ENCODE peak calls at places on chromosomes 5 and 9, in five cellular contexts. M is breast epithelium, O is stomach, R is tibial nerve, G is tibial artery. Y is an unnamed sample. For H3K4me1, the result is how much of the 10 kb centered on the place peaks cover.

GRCh38 chr9:36398745-36399144 is 1.3 kb downstream of the RNF38 start:
- DNase-seq in O (no peak), G (no peak), M (no peak), R (no peak), Y (no peak)

GRCh38 chr9:2479056-2479565 is 142.5 kb upstream of the VLDLR start:
- DNase-seq in M (no peak), O (no peak), G (no peak), R (no peak), Y (no peak)

GRCh38 chr9:117247271-117247670 is 167.6 kb downstream of the ASTN2 start:
- DNase-seq in R (no peak), M (no peak), O (no peak), G (no peak), Y (no peak)

GRCh38 chr5:53503819-53504218 is 23.4 kb downstream of the FST start:
- DNase-seq in M (no peak), R (no peak), O (no peak), G (no peak), Y (no peak)

GRCh38 chr5:171848911-171849520 is 63.4 kb downstream of the SMIM23 start:
- DNase-seq in R (no peak), M (no peak), O (no peak), G (no peak), Y (no peak)

GRCh38 chr5:125413861-125414260 is 667.4 kb upstream of the ZNF608 start:
- DNase-seq in M (no peak), O (no peak), G (no peak), R (no peak), Y (no peak)

GRCh38 chr9:128127568-128127989 is at the start of gene PTGES2:
- DNase-seq in G (peak), O (peak), M (peak), R (peak), Y (peak)

GRCh38 chr5:172795401-172795977 is 24.5 kb upstream of the DUSP1 start:
- DNase-seq in M (peak), R (peak), G (peak), O (peak), Y (no peak)

GRCh38 chr9:97703437-97704326 is 6.5 kb upstream of the XPA start:
- DNase-seq in M (no peak), G (no peak), O (no peak), R (no peak), Y (no peak)

GRCh38 chr5:141199359-141200235 is at the start of gene PCDHB11:
- DNase-seq in R (no peak), O (no peak), M (no peak), G (no peak), Y (no peak)

GRCh38 chr9:89850633-89851325 is 246.0 kb downstream of the GADD45G start:
- DNase-seq in G (peak), O (peak), M (peak), R (no peak), Y (no peak)

GRCh38 chr5:113806823-113807222 is 293.3 kb downstream of the YTHDC2 start:
- DNase-seq in R (no peak), M (no peak), G (peak), O (no peak), Y (no peak)

GRCh38 chr5:40046792-40047191 is 622.0 kb upstream of the DAB2 start:
- DNase-seq in M (no peak), G (no peak), R (no peak), O (no peak), Y (no peak)

GRCh38 chr5:131640043-131640856 is 5.2 kb upstream of the RAPGEF6 start:
- DNase-seq in R (no peak), M (no peak), G (no peak), O (no peak), Y (no peak)

GRCh38 chr9:132288371-132288770 is 66.4 kb downstream of the SETX start:
- DNase-seq in R (no peak), M (no peak), G (no peak), O (no peak), Y (no peak)

GRCh38 chr5:16713386-16713928 is 96.7 kb upstream of the RETREG1 start:
- DNase-seq in M (no peak), R (no peak), O (no peak), G (no peak), Y (no peak)

GRCh38 chr5:150517272-150518152 is 9.6 kb downstream of the NDST1 start:
- DNase-seq in G (no peak), O (peak), M (no peak), R (no peak), Y (peak)

GRCh38 chr5:173163219-173163618 is 18.9 kb downstream of the BNIP1 start:
- DNase-seq in O (no peak), R (no peak), G (no peak), M (no peak), Y (no peak)

GRCh38 chr5:123845356-123846100 is 333.6 kb downstream of the CSNK1G3 start:
- DNase-seq in O (no peak), G (no peak), R (no peak), M (no peak), Y (no peak)

GRCh38 chr5:180070726-180071417 is 687 bp downstream of the RNF130 start:
- DNase-seq in M (no peak), G (peak), O (peak), R (no peak), Y (no peak)

GRCh38 chr9:69130456-69131441 is 43.3 kb upstream of the TJP2 start:
- DNase-seq in O (no peak), G (peak), M (no peak), R (no peak), Y (no peak)

GRCh38 chr9:116411506-116411905 is 257.9 kb downstream of the PAPPA start:
- DNase-seq in O (no peak), M (no peak), R (no peak), G (no peak), Y (no peak)

GRCh38 chr5:39560730-39561129 is 135.9 kb upstream of the DAB2 start:
- DNase-seq in O (no peak), M (no peak), G (no peak), R (no peak), Y (no peak)

GRCh38 chr5:9348296-9348996 is 197.4 kb downstream of the SEMA5A start:
- DNase-seq in M (no peak), G (no peak), O (no peak), R (no peak), Y (no peak)

GRCh38 chr5:55991768-55992486 is 2.8 kb downstream of the IL6ST start:
- DNase-seq in G (no peak), M (no peak), R (no peak), O (no peak), Y (no peak)

GRCh38 chr9:130835441-130836298 is 616 bp downstream of the ABL1 start:
- DNase-seq in R (no peak), G (no peak), M (no peak), O (peak), Y (peak)

GRCh38 chr5:91378683-91379601 is 4.2 kb downstream of the ARRDC3 start:
- DNase-seq in M (no peak), O (no peak), G (no peak), R (no peak), Y (no peak)

GRCh38 chr9:16230731-16231130 is 639.7 kb downstream of the BNC2 start:
- DNase-seq in O (no peak), R (no peak), M (no peak), G (no peak), Y (peak)

GRCh38 chr9:121680236-121680635 is 28.8 kb downstream of the DAB2IP start:
- DNase-seq in M (no peak), R (no peak), G (no peak), O (no peak), Y (no peak)

GRCh38 chr5:67147768-67148167 is 48.8 kb downstream of the CD180 start:
- DNase-seq in M (no peak), R (no peak), G (no peak), O (no peak), Y (no peak)

GRCh38 chr5:143606043-143606752 is 202.7 kb upstream of the NR3C1 start:
- DNase-seq in G (no peak), R (no peak), O (no peak), M (no peak), Y (no peak)

GRCh38 chr9:87875839-87876545 is 6.7 kb upstream of the SPATA31E1 start:
- DNase-seq in G (no peak), M (no peak), O (no peak), R (no peak), Y (no peak)
- H3K4me1 ChIP-seq in G (under half), M (under half), O (under half), R (under half), Y (under half)

GRCh38 chr5:1131191-1131621 is 19.3 kb upstream of the SLC12A7 start:
- DNase-seq in M (no peak), G (no peak), R (no peak), O (peak), Y (peak)

GRCh38 chr5:1129725-1130082 is 17.8 kb upstream of the SLC12A7 start:
- DNase-seq in M (no peak), R (no peak), G (no peak), O (peak), Y (peak)

GRCh38 chr5:1128977-1129724 is 17.3 kb upstream of the SLC12A7 start:
- DNase-seq in O (no peak), R (no peak), G (no peak), M (no peak), Y (peak)

GRCh38 chr5:1131726-1132125 is 19.9 kb upstream of the SLC12A7 start:
- DNase-seq in O (no peak), M (no peak), R (no peak), G (no peak), Y (no peak)

GRCh38 chr5:1130218-1130946 is 18.5 kb upstream of the SLC12A7 start:
- DNase-seq in M (peak), O (peak), G (no peak), R (no peak), Y (peak)
- H3K4me1 ChIP-seq in M (under half), O (half or more), G (under half), R (under half), Y (under half)

GRCh38 chr5:7875151-7875550 is 6.2 kb downstream of the MTRR start:
- DNase-seq in O (no peak), R (no peak), G (no peak), M (no peak), Y (no peak)
- H3K4me1 ChIP-seq in O (under half), R (under half), G (under half), M (under half), Y (under half)

GRCh38 chr5:65863747-65864146 is 62.6 kb upstream of the ERBIN start:
- DNase-seq in R (no peak), M (no peak), G (no peak), O (no peak), Y (no peak)
- H3K4me1 ChIP-seq in R (under half), M (under half), G (under half), O (under half), Y (under half)

GRCh38 chr5:157593036-157593435 is 17.5 kb upstream of the ADAM19 start:
- DNase-seq in R (no peak), O (no peak), G (no peak), M (no peak), Y (no peak)
- H3K4me1 ChIP-seq in R (under half), O (under half), G (under half), M (under half), Y (under half)

DNA sequence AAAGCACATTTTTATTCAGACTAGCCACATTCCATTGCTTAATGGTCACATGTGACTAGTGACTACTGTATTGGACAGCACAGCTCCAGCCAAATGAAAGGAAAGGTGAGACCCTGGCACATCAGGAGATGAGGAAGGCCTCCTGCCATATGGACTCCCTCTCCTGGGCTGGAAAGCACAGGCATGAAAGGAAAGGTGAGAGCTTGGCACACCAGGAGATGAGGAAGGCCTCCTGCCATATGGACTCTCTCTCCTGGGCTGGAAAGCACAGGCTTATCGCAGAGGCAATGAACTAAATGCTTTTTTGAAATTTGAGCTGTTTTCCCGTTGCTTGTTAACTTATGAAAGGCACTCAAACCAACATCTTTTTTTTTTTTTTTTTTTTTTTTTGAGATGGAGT is 144.8 kb upstream of the SLC12A2 start:
- DNase-seq in M (no peak), R (no peak), O (no peak), G (no peak), Y (no peak)
- H3K4me1 ChIP-seq in M (under half), R (under half), O (under half), G (under half), Y (under half)

DNA sequence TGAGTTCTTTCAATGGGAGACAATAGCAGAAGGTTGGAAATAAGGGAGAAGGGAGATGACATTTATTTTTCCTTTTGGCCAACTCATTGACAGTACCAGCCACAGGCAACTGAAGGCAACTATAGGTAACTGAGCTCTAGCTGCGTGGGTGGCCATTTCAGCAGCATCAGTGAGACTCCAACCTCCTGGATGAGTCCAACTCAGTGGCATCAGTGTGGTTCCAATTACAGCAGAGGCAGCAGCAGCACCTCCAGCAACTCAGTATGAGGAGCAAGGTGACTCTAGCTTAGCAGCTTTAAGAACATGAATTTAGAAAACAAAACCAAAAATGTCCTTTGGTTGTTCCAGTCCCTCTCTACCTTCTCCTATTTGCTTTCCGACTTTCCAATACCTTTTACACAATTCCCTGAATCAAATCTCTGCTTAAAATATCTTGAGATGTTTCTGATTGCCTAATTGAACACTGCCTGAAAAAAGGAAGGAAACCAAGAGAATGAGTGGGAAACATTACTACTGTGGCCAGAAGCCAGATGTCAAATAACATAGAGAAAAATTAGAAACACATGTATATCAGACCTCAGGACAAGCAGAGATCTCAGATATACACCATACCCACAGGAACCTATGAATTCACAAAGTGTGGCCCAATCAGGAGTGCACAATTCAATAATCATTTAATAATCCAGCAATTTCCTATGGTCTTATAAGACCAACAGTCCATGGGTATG is 166.5 kb upstream of the RORB start:
- DNase-seq in R (no peak), M (peak), O (no peak), G (no peak), Y (no peak)
- H3K4me1 ChIP-seq in R (under half), M (under half), O (under half), G (under half), Y (under half)

GRCh38 chr9:14321517-14322125 is 7.7 kb upstream of the NFIB start:
- DNase-seq in G (no peak), O (no peak), R (no peak), M (no peak), Y (no peak)

GRCh38 chr9:14322211-14323082 is 8.5 kb upstream of the NFIB start:
- DNase-seq in M (peak), G (peak), O (peak), R (peak), Y (peak)

GRCh38 chr9:14320272-14321245 is 6.6 kb upstream of the NFIB start:
- DNase-seq in O (peak), R (no peak), M (no peak), G (no peak), Y (no peak)

GRCh38 chr9:14323969-14324366 is 10.0 kb upstream of the NFIB start:
- DNase-seq in M (no peak), R (no peak), G (no peak), O (no peak), Y (no peak)

GRCh38 chr9:14323083-14323968 is 9.4 kb upstream of the NFIB start:
- DNase-seq in R (no peak), G (no peak), O (no peak), M (no peak), Y (no peak)
- H3K4me1 ChIP-seq in R (under half), G (under half), O (under half), M (under half), Y (under half)